ENCODE peak calls at places on chromosomes 2 and 18, in six cellular contexts. G, V, R, X, L and Y are unnamed samples.

GRCh38 chr18:58894937-58895336 is 30.3 kb downstream of the ZNF532 start:
- DNase-seq in X (no peak), V (no peak), R (no peak), G (no peak), L (no peak), Y (no peak)

GRCh38 chr2:19991895-19992294 is 2.0 kb upstream of the WDR35 start:
- DNase-seq in V (no peak), R (no peak), G (no peak), L (no peak), X (no peak), Y (no peak)

GRCh38 chr2:113857454-113857853 is 32.4 kb upstream of the ACTR3 start:
- DNase-seq in L (no peak), V (no peak), X (no peak), R (no peak), G (no peak), Y (no peak)

GRCh38 chr18:22322251-22322691 is 95.4 kb downstream of the CTAGE1 start:
- DNase-seq in L (no peak), X (no peak), R (no peak), V (no peak), G (no peak), Y (no peak)

GRCh38 chr18:50836521-50836957 is 16.7 kb upstream of the MRO start:
- DNase-seq in L (peak; percentile 63), R (peak; percentile 38), G (no peak), V (no peak), X (no peak), Y (no peak)

GRCh38 chr18:66534110-66534509 is 69.8 kb downstream of the CDH19 start:
- DNase-seq in L (no peak), X (no peak), V (no peak), G (no peak), R (no peak), Y (no peak)

GRCh38 chr18:46343940-46344372 is 239.8 kb downstream of the HAUS1 start:
- DNase-seq in R (peak; percentile 91), V (no peak), X (no peak), G (no peak), L (no peak), Y (peak; percentile 15)

GRCh38 chr2:120893874-120894584 is 158.4 kb downstream of the GLI2 start:
- DNase-seq in G (no peak), R (no peak), X (no peak), V (peak; percentile 83), L (no peak), Y (no peak)

GRCh38 chr2:111632661-111633060 is 251.3 kb downstream of the ANAPC1 start:
- DNase-seq in R (peak; percentile 21), G (no peak), X (no peak), L (no peak), V (no peak), Y (no peak)

GRCh38 chr18:7561907-7562460 is 5.1 kb upstream of the PTPRM start:
- DNase-seq in V (no peak), G (no peak), R (no peak), X (no peak), L (no peak), Y (no peak)

GRCh38 chr18:72867721-72868665 is at the start of gene NETO1:
- DNase-seq in L (no peak), G (no peak), X (no peak), R (no peak), V (peak; percentile 64), Y (no peak)

GRCh38 chr2:25276569-25277465 is 64.9 kb downstream of the DNMT3A start:
- DNase-seq in L (no peak), R (peak; percentile 11), V (peak; percentile 83), X (no peak), G (no peak), Y (peak; percentile 74)

GRCh38 chr2:160984426-160985077 is 175.7 kb upstream of the TANK start:
- DNase-seq in R (no peak), L (no peak), G (no peak), V (no peak), X (no peak), Y (no peak)

GRCh38 chr2:189683348-189683747 is 8.9 kb downstream of the ANKAR start:
- DNase-seq in G (no peak), V (no peak), L (no peak), R (no peak), X (no peak), Y (no peak)

GRCh38 chr2:241680827-241681599 is 5.6 kb downstream of the DTYMK start:
- DNase-seq in R (no peak), L (peak; percentile 55), V (no peak), X (peak; percentile 79), G (peak; percentile 98), Y (no peak)

GRCh38 chr2:628651-629050 is 48.6 kb downstream of the TMEM18 start:
- DNase-seq in G (no peak), R (no peak), X (no peak), V (no peak), L (no peak), Y (no peak)

GRCh38 chr2:223696719-223697118 is 94.6 kb upstream of the SCG2 start:
- DNase-seq in L (peak; percentile 20), R (no peak), V (no peak), X (no peak), G (no peak), Y (no peak)

GRCh38 chr2:170944545-170944944 is 15.5 kb downstream of the GORASP2 start:
- DNase-seq in X (no peak), L (no peak), V (no peak), G (no peak), R (no peak), Y (no peak)

GRCh38 chr2:42459296-42459695 is 34.5 kb downstream of the KCNG3 start:
- DNase-seq in V (no peak), R (no peak), G (no peak), X (no peak), L (no peak), Y (no peak)

GRCh38 chr18:14943486-14943885 is 195.5 kb downstream of the ANKRD30B start:
- DNase-seq in R (no peak), X (no peak), V (no peak), G (no peak), L (no peak), Y (no peak)

GRCh38 chr18:3448845-3449701 is 899 bp upstream of the TGIF1 start:
- DNase-seq in L (no peak), R (peak; percentile 86), V (peak; percentile 79), G (peak; percentile 89), X (peak; percentile 87), Y (peak; percentile 72)

GRCh38 chr18:70243131-70243530 is 37.6 kb upstream of the RTTN start:
- DNase-seq in V (no peak), X (no peak), L (no peak), G (no peak), R (no peak), Y (no peak)

GRCh38 chr2:48428449-48428848 is 101.5 kb upstream of the STON1 start:
- DNase-seq in V (no peak), L (no peak), X (no peak), G (no peak), R (no peak), Y (no peak)

GRCh38 chr2:88442501-88442900 is 10.0 kb downstream of the FOXI3 start:
- DNase-seq in X (no peak), L (no peak), R (no peak), V (no peak), G (no peak), Y (no peak)